ENCODE peak calls at places on chromosome 14, in nine cellular contexts. One of them, this sample, is unnamed.

GRCh38 chr14:38367922-38368321 is 112.0 kb upstream of the CLEC14A start:
- DNase-seq in choroid plexus epithelial cell: no peak
- DNase-seq in cardiac muscle cell: no peak
- DNase-seq in lower leg skin: no peak
- DNase-seq in brain microvascular endothelial cell: no peak
- DNase-seq in fibroblast of mammary gland: no peak
- DNase-seq in A549: no peak
- DNase-seq in astrocyte: no peak
- DNase-seq in fibroblast of lung: no peak
- DNase-seq in this sample: no peak

GRCh38 chr14:99624971-99625370 is 20.0 kb upstream of the HHIPL1 start:
- DNase-seq in astrocyte: no peak
- DNase-seq in choroid plexus epithelial cell: no peak
- DNase-seq in fibroblast of lung: no peak
- DNase-seq in A549: no peak
- DNase-seq in cardiac muscle cell: no peak
- DNase-seq in fibroblast of mammary gland: no peak
- DNase-seq in brain microvascular endothelial cell: no peak
- DNase-seq in lower leg skin: no peak
- DNase-seq in this sample: no peak

GRCh38 chr14:96178674-96179321 is 25.8 kb upstream of the BDKRB2 start:
- DNase-seq in choroid plexus epithelial cell: no peak
- DNase-seq in lower leg skin: no peak
- DNase-seq in brain microvascular endothelial cell: no peak
- DNase-seq in fibroblast of mammary gland: peak
- DNase-seq in astrocyte: no peak
- DNase-seq in fibroblast of lung: no peak
- DNase-seq in cardiac muscle cell: no peak
- DNase-seq in A549: no peak
- DNase-seq in this sample: no peak

GRCh38 chr14:105064721-105065143 is 498 bp downstream of the GPR132 start:
- DNase-seq in A549: no peak
- DNase-seq in fibroblast of lung: no peak
- DNase-seq in fibroblast of mammary gland: peak
- DNase-seq in cardiac muscle cell: no peak
- DNase-seq in lower leg skin: no peak
- DNase-seq in brain microvascular endothelial cell: peak
- DNase-seq in astrocyte: peak
- DNase-seq in choroid plexus epithelial cell: no peak
- DNase-seq in this sample: no peak

GRCh38 chr14:88983755-88984154 is 159.3 kb downstream of the TTC8 start:
- DNase-seq in fibroblast of lung: peak
- DNase-seq in fibroblast of mammary gland: peak
- DNase-seq in lower leg skin: no peak
- DNase-seq in choroid plexus epithelial cell: peak
- DNase-seq in astrocyte: peak
- DNase-seq in A549: peak
- DNase-seq in cardiac muscle cell: no peak
- DNase-seq in brain microvascular endothelial cell: peak
- DNase-seq in this sample: peak

GRCh38 chr14:61171687-61172086 is 109.5 kb downstream of the TMEM30B start:
- DNase-seq in astrocyte: peak
- DNase-seq in brain microvascular endothelial cell: no peak
- DNase-seq in fibroblast of mammary gland: no peak
- DNase-seq in lower leg skin: no peak
- DNase-seq in cardiac muscle cell: no peak
- DNase-seq in A549: no peak
- DNase-seq in fibroblast of lung: no peak
- DNase-seq in choroid plexus epithelial cell: no peak
- DNase-seq in this sample: no peak

GRCh38 chr14:78156196-78156595 is 14.0 kb upstream of the NRXN3 start:
- DNase-seq in fibroblast of mammary gland: no peak
- DNase-seq in lower leg skin: no peak
- DNase-seq in choroid plexus epithelial cell: no peak
- DNase-seq in A549: no peak
- DNase-seq in fibroblast of lung: no peak
- DNase-seq in astrocyte: no peak
- DNase-seq in brain microvascular endothelial cell: no peak
- DNase-seq in cardiac muscle cell: no peak
- DNase-seq in this sample: no peak

GRCh38 chr14:51593397-51593796 is 58.3 kb upstream of the FRMD6 start:
- DNase-seq in lower leg skin: no peak
- DNase-seq in choroid plexus epithelial cell: peak
- DNase-seq in brain microvascular endothelial cell: peak
- DNase-seq in astrocyte: no peak
- DNase-seq in fibroblast of mammary gland: no peak
- DNase-seq in cardiac muscle cell: no peak
- DNase-seq in A549: no peak
- DNase-seq in fibroblast of lung: peak
- DNase-seq in this sample: no peak

GRCh38 chr14:106417224-106418049 is 891.1 kb downstream of the TMEM121 start:
- DNase-seq in lower leg skin: no peak
- DNase-seq in cardiac muscle cell: no peak
- DNase-seq in astrocyte: no peak
- DNase-seq in fibroblast of lung: no peak
- DNase-seq in fibroblast of mammary gland: peak
- DNase-seq in brain microvascular endothelial cell: no peak
- DNase-seq in A549: peak
- DNase-seq in choroid plexus epithelial cell: peak
- DNase-seq in this sample: no peak

GRCh38 chr14:95323917-95324316 is 4.2 kb upstream of the CLMN start:
- DNase-seq in astrocyte: no peak
- DNase-seq in fibroblast of mammary gland: no peak
- DNase-seq in lower leg skin: no peak
- DNase-seq in choroid plexus epithelial cell: no peak
- DNase-seq in brain microvascular endothelial cell: no peak
- DNase-seq in cardiac muscle cell: no peak
- DNase-seq in A549: no peak
- DNase-seq in fibroblast of lung: no peak
- DNase-seq in this sample: no peak

GRCh38 chr14:102517412-102518062 is 8.0 kb upstream of the ANKRD9 start:
- DNase-seq in choroid plexus epithelial cell: no peak
- DNase-seq in fibroblast of mammary gland: no peak
- DNase-seq in lower leg skin: no peak
- DNase-seq in brain microvascular endothelial cell: no peak
- DNase-seq in astrocyte: no peak
- DNase-seq in A549: no peak
- DNase-seq in cardiac muscle cell: no peak
- DNase-seq in fibroblast of lung: no peak
- DNase-seq in this sample: no peak

GRCh38 chr14:24310666-24311604 is at the start of gene LTB4R:
- DNase-seq in fibroblast of lung: peak
- DNase-seq in lower leg skin: no peak
- DNase-seq in fibroblast of mammary gland: peak
- DNase-seq in A549: no peak
- DNase-seq in brain microvascular endothelial cell: peak
- DNase-seq in cardiac muscle cell: no peak
- DNase-seq in astrocyte: peak
- DNase-seq in choroid plexus epithelial cell: peak
- DNase-seq in this sample: no peak

GRCh38 chr14:94173471-94173884 is 644 bp upstream of the PPP4R4 start:
- DNase-seq in cardiac muscle cell: no peak
- DNase-seq in A549: no peak
- DNase-seq in brain microvascular endothelial cell: no peak
- DNase-seq in choroid plexus epithelial cell: no peak
- DNase-seq in fibroblast of lung: no peak
- DNase-seq in fibroblast of mammary gland: no peak
- DNase-seq in lower leg skin: no peak
- DNase-seq in astrocyte: no peak
- DNase-seq in this sample: no peak

GRCh38 chr14:33986804-33987203 is 35.9 kb upstream of the EGLN3 start:
- DNase-seq in choroid plexus epithelial cell: peak
- DNase-seq in A549: peak
- DNase-seq in fibroblast of mammary gland: peak
- DNase-seq in astrocyte: peak
- DNase-seq in lower leg skin: no peak
- DNase-seq in cardiac muscle cell: no peak
- DNase-seq in brain microvascular endothelial cell: peak
- DNase-seq in fibroblast of lung: peak
- DNase-seq in this sample: peak

GRCh38 chr14:73728106-73729014 is 14.2 kb upstream of the PNMA1 start:
- DNase-seq in cardiac muscle cell: peak
- DNase-seq in fibroblast of mammary gland: peak
- DNase-seq in A549: peak
- DNase-seq in fibroblast of lung: peak
- DNase-seq in lower leg skin: peak
- DNase-seq in brain microvascular endothelial cell: peak
- DNase-seq in choroid plexus epithelial cell: peak
- DNase-seq in astrocyte: no peak
- DNase-seq in this sample: no peak

GRCh38 chr14:22226381-22226780 is 362.6 kb downstream of the DAD1 start:
- DNase-seq in A549: peak
- DNase-seq in choroid plexus epithelial cell: peak
- DNase-seq in cardiac muscle cell: no peak
- DNase-seq in brain microvascular endothelial cell: peak
- DNase-seq in fibroblast of mammary gland: no peak
- DNase-seq in lower leg skin: no peak
- DNase-seq in fibroblast of lung: no peak
- DNase-seq in astrocyte: no peak
- DNase-seq in this sample: no peak

GRCh38 chr14:27688823-27689444 is 1077.7 kb upstream of the FOXG1 start:
- DNase-seq in brain microvascular endothelial cell: no peak
- DNase-seq in lower leg skin: no peak
- DNase-seq in choroid plexus epithelial cell: no peak
- DNase-seq in cardiac muscle cell: no peak
- DNase-seq in A549: no peak
- DNase-seq in fibroblast of mammary gland: no peak
- DNase-seq in fibroblast of lung: no peak
- DNase-seq in astrocyte: no peak
- DNase-seq in this sample: no peak

GRCh38 chr14:61838661-61839060 is 76.4 kb downstream of the SNAPC1 start:
- DNase-seq in lower leg skin: no peak
- DNase-seq in choroid plexus epithelial cell: peak
- DNase-seq in fibroblast of lung: peak
- DNase-seq in cardiac muscle cell: no peak
- DNase-seq in fibroblast of mammary gland: peak
- DNase-seq in astrocyte: no peak
- DNase-seq in brain microvascular endothelial cell: no peak
- DNase-seq in A549: no peak
- DNase-seq in this sample: no peak

GRCh38 chr14:101228949-101229541 is 325.5 kb upstream of the RTL1 start:
- DNase-seq in choroid plexus epithelial cell: no peak
- DNase-seq in fibroblast of mammary gland: no peak
- DNase-seq in cardiac muscle cell: no peak
- DNase-seq in A549: peak
- DNase-seq in lower leg skin: no peak
- DNase-seq in fibroblast of lung: no peak
- DNase-seq in astrocyte: no peak
- DNase-seq in brain microvascular endothelial cell: no peak
- DNase-seq in this sample: no peak
- H3K4me3 ChIP-seq in choroid plexus epithelial cell: no peak
- H3K4me3 ChIP-seq in fibroblast of mammary gland: peak
- H3K4me3 ChIP-seq in cardiac muscle cell: no peak
- H3K4me3 ChIP-seq in A549: peak
- H3K4me3 ChIP-seq in lower leg skin: no peak
- H3K4me3 ChIP-seq in fibroblast of lung: no peak
- H3K4me3 ChIP-seq in astrocyte: no peak
- H3K4me3 ChIP-seq in brain microvascular endothelial cell: no peak
- H3K4me3 ChIP-seq in this sample: no peak

DNA sequence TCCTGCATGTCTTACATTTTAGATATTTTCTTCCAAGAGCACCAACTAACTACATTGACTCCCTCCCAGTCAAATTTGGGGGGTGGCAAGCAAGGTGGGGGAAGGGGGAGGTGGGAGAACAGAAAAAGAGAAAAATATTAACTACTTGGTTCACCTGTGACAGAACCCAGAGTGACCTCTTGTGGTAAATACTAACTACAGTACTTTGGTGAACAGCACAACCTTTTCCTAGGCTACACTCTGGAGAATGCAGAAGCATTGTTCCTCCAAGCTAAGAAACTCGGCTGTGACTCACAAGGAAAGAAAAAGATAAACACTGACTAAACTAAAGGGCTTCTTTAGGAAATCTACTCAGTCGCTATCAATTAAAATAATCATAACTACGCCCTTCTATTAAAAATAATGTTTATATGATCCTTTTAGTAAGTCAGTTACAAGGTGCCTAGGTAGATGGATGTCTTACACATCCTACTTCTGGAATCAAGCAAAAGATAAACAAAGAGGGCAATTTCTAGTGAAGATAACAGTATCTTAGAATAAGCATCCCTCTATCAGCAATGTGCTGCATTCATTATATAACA is 5.4 kb downstream of the KCNH5 start:
- DNase-seq in A549: peak
- DNase-seq in fibroblast of lung: peak
- DNase-seq in lower leg skin: no peak
- DNase-seq in fibroblast of mammary gland: peak
- DNase-seq in choroid plexus epithelial cell: peak
- DNase-seq in astrocyte: peak
- DNase-seq in cardiac muscle cell: peak
- DNase-seq in brain microvascular endothelial cell: peak
- DNase-seq in this sample: no peak
- TF ChIP-seq CTCF in A549: peak
- TF ChIP-seq CTCF in fibroblast of lung: peak
- TF ChIP-seq CTCF in lower leg skin: no peak
- TF ChIP-seq CTCF in fibroblast of mammary gland: peak
- TF ChIP-seq CTCF in choroid plexus epithelial cell: peak
- TF ChIP-seq CTCF in astrocyte: peak
- TF ChIP-seq CTCF in cardiac muscle cell: peak
- TF ChIP-seq CTCF in brain microvascular endothelial cell: peak
- TF ChIP-seq CTCF in this sample: no peak

DNA sequence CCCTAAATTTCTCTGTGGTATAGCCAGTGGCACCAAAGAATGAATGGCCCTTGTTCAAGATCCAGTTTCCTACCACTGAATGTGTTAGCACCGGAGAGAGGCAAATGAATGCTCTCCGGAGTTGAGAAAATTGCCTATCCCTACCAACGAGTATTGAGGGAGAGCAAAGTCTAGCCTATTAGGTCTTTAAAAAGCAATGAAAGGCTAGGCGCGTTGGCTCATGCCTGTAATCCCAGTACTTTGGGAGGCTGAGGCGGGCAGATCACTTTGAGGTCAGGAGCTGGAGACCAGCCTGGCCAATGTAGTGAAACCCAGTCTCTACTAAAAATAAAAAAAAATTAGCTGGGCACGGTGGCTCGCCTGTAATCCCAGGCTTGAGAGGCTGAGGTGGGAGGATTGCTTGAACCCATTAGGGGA is 898 bp upstream of the RAB15 start:
- DNase-seq in fibroblast of lung: no peak
- DNase-seq in lower leg skin: no peak
- DNase-seq in A549: no peak
- DNase-seq in choroid plexus epithelial cell: no peak
- DNase-seq in fibroblast of mammary gland: no peak
- DNase-seq in astrocyte: no peak
- DNase-seq in brain microvascular endothelial cell: no peak
- DNase-seq in cardiac muscle cell: no peak
- DNase-seq in this sample: no peak
- H3K4me3 ChIP-seq in fibroblast of lung: no peak
- H3K4me3 ChIP-seq in lower leg skin: no peak
- H3K4me3 ChIP-seq in A549: peak
- H3K4me3 ChIP-seq in choroid plexus epithelial cell: no peak
- H3K4me3 ChIP-seq in fibroblast of mammary gland: no peak
- H3K4me3 ChIP-seq in astrocyte: no peak
- H3K4me3 ChIP-seq in brain microvascular endothelial cell: no peak
- H3K4me3 ChIP-seq in cardiac muscle cell: no peak
- H3K4me3 ChIP-seq in this sample: no peak

DNA sequence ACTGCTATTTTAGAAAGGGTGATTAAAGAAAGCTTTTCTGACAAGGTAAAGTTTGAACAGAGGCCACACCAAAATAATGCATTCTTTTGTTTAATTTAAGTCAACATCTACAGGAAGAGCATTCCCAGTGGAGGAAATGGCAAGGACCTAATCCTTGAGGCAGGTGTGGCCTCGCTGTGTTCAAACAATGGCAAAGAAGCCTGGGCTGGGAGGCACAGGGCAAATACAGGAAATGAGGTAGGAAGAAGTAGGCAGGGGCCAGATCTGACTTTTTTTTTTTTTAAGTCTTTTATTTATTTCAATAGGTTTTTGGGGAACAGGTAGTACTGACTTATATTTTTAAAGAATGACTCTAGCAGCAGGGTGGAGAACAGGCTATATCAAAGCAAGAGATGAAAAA is 53.5 kb downstream of the ARMH4 start:
- DNase-seq in lower leg skin: no peak
- DNase-seq in choroid plexus epithelial cell: no peak
- DNase-seq in cardiac muscle cell: no peak
- DNase-seq in A549: no peak
- DNase-seq in fibroblast of mammary gland: no peak
- DNase-seq in astrocyte: no peak
- DNase-seq in brain microvascular endothelial cell: no peak
- DNase-seq in fibroblast of lung: no peak
- DNase-seq in this sample: no peak
- TF ChIP-seq CTCF in lower leg skin: no peak
- TF ChIP-seq CTCF in choroid plexus epithelial cell: no peak
- TF ChIP-seq CTCF in cardiac muscle cell: no peak
- TF ChIP-seq CTCF in A549: no peak
- TF ChIP-seq CTCF in fibroblast of mammary gland: no peak
- TF ChIP-seq CTCF in astrocyte: no peak
- TF ChIP-seq CTCF in brain microvascular endothelial cell: no peak
- TF ChIP-seq CTCF in fibroblast of lung: no peak
- TF ChIP-seq CTCF in this sample: no peak